ENCODE peak calls at places on chromosomes 6 and 20, in seven cellular contexts. K is tibial artery, R is H1, L is testis, E is upper lobe of right lung, C is right atrium auricular region, H is heart right ventricle. S is an unnamed sample.

GRCh38 chr6:34317172-34317477 is 68.3 kb upstream of the SMIM29 start:
- DNase-seq in K (no peak), R (no peak), L (no peak), E (no peak), C (no peak), H (no peak), S (no peak)

GRCh38 chr6:35969676-35970075 is 48.8 kb upstream of the SRPK1 start:
- DNase-seq in K (no peak), R (no peak), L (no peak), E (no peak), C (no peak), H (no peak), S (no peak)

GRCh38 chr20:9615766-9616454 is 101.5 kb downstream of the LAMP5 start:
- DNase-seq in K (no peak), R (no peak), L (no peak), E (no peak), C (no peak), H (no peak), S (no peak)

GRCh38 chr6:107435798-107436197 is 23.6 kb downstream of the PDSS2 start:
- DNase-seq in K (no peak), R (no peak), L (no peak), E (no peak), C (no peak), H (no peak), S (peak; percentile 63)

GRCh38 chr6:146911635-146912034 is 292.6 kb upstream of the STXBP5 start:
- DNase-seq in K (no peak), R (no peak), L (no peak), E (no peak), C (no peak), H (no peak), S (no peak)

GRCh38 chr6:117317261-117317660 is 51.9 kb downstream of the VGLL2 start:
- DNase-seq in K (no peak), R (no peak), L (no peak), E (no peak), C (no peak), H (no peak), S (peak; percentile 6)

GRCh38 chr6:50791900-50792508 is 26.7 kb upstream of the TFAP2B start:
- DNase-seq in K (no peak), R (no peak), L (peak; percentile 21), E (no peak), C (no peak), H (no peak), S (peak; percentile 66)

GRCh38 chr20:19026121-19026878 is 186.1 kb upstream of the SLC24A3 start:
- DNase-seq in K (no peak), R (no peak), L (peak; percentile 42), E (no peak), C (no peak), H (peak; percentile 49), S (no peak)

GRCh38 chr20:2398453-2398852 is 17.8 kb downstream of the TGM6 start:
- DNase-seq in K (no peak), R (no peak), L (no peak), E (no peak), C (no peak), H (no peak), S (no peak)

GRCh38 chr20:41249371-41249770 is 68.2 kb downstream of the ZHX3 start:
- DNase-seq in K (peak; percentile 83), R (no peak), L (peak; percentile 60), E (no peak), C (peak; percentile 90), H (peak; percentile 65), S (peak; percentile 89)

DNA sequence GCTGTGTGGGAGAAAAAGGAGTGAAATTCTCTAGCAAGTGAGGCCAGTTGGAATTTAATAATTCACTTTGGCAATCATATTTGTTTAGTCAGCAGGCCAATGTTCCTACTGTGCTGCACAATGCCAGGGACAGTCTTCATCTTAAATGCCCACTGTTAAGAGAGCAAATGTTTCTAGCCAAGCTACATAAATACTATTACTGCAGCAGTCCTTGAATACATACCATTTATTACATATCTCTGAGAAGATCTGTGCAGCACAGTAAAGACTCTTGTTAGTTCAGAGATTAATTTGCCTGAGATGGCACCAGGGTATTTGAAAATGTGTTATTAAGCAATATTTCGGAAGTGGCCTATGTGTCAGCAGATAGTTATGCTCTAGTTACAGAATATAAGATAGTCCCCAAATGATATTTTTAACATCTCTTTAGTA is 105.4 kb downstream of the OGFRL1 start:
- DNase-seq in K (no peak), R (no peak), L (no peak), E (no peak), C (no peak), H (no peak), S (peak; percentile 63)
- H3K4me1 ChIP-seq in K (peaks cover 44% of the 10 kb centered on the region), R (no peaks in the 10 kb centered on the region), L (no peaks in the 10 kb centered on the region), E (peaks cover 41% of the 10 kb centered on the region), C (peaks cover 50% of the 10 kb centered on the region), H (peaks cover 61% of the 10 kb centered on the region), S (peaks cover 41% of the 10 kb centered on the region)

DNA sequence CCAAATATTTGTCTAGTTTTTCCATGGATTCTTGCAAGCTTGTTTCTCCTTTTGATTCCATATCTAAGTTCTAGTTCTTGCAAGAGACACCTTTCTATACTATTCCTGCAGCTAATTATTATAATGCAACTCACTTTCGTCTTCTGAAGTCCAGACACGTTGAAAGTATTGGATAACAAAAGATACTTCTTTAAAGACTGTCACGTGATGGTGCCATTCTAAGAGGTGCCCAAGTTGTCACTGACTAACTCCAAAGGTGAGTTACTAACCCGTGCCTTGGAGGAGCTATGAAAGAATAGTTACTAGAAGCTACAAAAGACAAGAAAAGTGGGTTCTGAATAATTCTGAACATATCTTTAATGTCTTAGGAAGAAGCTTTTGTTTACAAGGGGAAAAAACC is 322.6 kb downstream of the HDGFL1 start:
- DNase-seq in K (no peak), R (no peak), L (no peak), E (no peak), C (no peak), H (no peak), S (no peak)
- H3K9me3 ChIP-seq in K (no peaks in the 10 kb centered on the region), R (no peaks in the 10 kb centered on the region), L (no peaks in the 10 kb centered on the region), E (no peaks in the 10 kb centered on the region), C (no peaks in the 10 kb centered on the region), H (no peaks in the 10 kb centered on the region), S (no peaks in the 10 kb centered on the region)

DNA sequence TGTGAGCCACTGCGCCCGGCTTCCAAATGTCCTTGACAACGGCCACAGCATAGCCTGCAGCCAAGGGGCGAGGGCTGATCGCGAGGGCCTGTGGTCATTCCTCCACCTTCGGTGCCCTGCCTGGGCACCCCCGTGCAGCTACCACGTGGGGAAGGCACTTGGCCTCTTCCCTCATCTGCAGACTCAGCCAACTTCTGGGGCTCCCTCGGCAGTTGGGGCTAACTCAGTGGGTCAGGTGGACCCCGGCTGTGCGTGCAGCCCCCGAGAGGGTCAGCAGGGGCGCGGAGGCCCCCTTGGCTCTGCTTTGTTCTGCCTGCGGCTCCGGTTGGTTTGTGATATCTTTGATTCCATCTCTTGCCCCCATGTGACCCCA is 52.9 kb upstream of the BHLHE23 start:
- DNase-seq in K (peak; percentile 12), R (no peak), L (no peak), E (peak; percentile 55), C (no peak), H (peak; percentile 4), S (no peak)
- H3K4me1 ChIP-seq in K (peaks cover 8% of the 10 kb centered on the region), R (no peaks in the 10 kb centered on the region), L (no peaks in the 10 kb centered on the region), E (no peaks in the 10 kb centered on the region), C (peaks cover 8% of the 10 kb centered on the region), H (no peaks in the 10 kb centered on the region), S (no peaks in the 10 kb centered on the region)

GRCh38 chr6:17900011-17900410 is 87.4 kb downstream of the KIF13A start:
- DNase-seq in K (no peak), R (no peak), L (no peak), E (no peak), C (no peak), H (no peak), S (no peak)

GRCh38 chr6:17899491-17899890 is 87.9 kb downstream of the KIF13A start:
- DNase-seq in K (no peak), R (no peak), L (no peak), E (no peak), C (no peak), H (no peak), S (no peak)

GRCh38 chr6:17894191-17894590 is 93.2 kb downstream of the KIF13A start:
- DNase-seq in K (no peak), R (no peak), L (no peak), E (no peak), C (no peak), H (no peak), S (no peak)

GRCh38 chr6:17894905-17895304 is 92.5 kb downstream of the KIF13A start:
- DNase-seq in K (no peak), R (no peak), L (no peak), E (no peak), C (no peak), H (no peak), S (no peak)

DNA sequence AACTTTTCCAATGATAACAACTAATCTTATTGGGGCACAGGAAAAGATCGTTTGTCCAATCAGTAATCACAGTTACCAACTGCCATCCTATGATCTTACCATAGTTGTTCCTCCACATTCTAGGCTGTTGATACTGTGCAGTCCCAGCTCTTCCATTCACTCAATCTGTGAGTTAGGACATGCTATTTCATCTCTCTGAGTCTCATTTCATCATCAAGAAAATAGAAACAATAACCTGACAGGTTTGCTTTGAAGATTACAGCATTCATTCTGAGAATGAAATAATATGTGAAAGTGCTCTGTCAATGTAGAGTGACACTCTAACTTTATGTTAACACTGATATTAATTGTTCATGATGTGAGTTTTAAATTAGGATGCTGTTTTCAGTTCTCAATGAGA is 89.8 kb downstream of the KIF13A start:
- DNase-seq in K (no peak), R (no peak), L (no peak), E (no peak), C (no peak), H (no peak), S (no peak)
- H3K9me3 ChIP-seq in K (peaks cover 4% of the 10 kb centered on the region), R (peaks cover 17% of the 10 kb centered on the region), L (no peaks in the 10 kb centered on the region), E (peaks cover 10% of the 10 kb centered on the region), C (no peaks in the 10 kb centered on the region), H (no peaks in the 10 kb centered on the region), S (peaks cover 21% of the 10 kb centered on the region)

GRCh38 chr6:142417331-142417750 is 115.5 kb downstream of the ADGRG6 start:
- DNase-seq in K (no peak), R (no peak), L (no peak), E (no peak), C (no peak), H (no peak), S (no peak)
- H3K4me1 ChIP-seq in K (no peaks in the 10 kb centered on the region), R (no peaks in the 10 kb centered on the region), L (no peaks in the 10 kb centered on the region), E (no peaks in the 10 kb centered on the region), C (no peaks in the 10 kb centered on the region), H (no peaks in the 10 kb centered on the region), S (peaks cover 22% of the 10 kb centered on the region)

DNA sequence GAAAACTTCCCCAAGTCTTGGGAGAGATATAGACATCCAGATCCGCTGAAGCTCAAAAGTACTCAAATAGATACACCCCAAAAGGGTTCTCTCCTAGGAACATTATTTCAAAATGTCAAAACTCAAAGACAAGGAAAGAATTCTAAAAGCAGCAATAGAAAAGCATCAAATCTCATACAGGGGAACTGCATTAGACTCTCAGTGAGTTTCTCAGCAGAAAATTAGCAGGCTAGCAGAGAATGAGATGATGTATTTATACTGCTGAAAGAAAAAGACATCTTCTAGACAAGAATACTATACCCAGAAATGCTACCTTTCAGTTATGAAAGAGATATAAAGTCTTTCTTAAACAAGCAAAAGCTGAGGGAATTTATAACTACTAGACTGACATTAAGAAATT is 75.5 kb upstream of the RIMS1 start:
- DNase-seq in K (no peak), R (no peak), L (no peak), E (no peak), C (no peak), H (no peak), S (no peak)
- H3K9me3 ChIP-seq in K (peaks cover 26% of the 10 kb centered on the region), R (peaks cover 3% of the 10 kb centered on the region), L (no peaks in the 10 kb centered on the region), E (peaks cover 18% of the 10 kb centered on the region), C (peaks cover 7% of the 10 kb centered on the region), H (peaks cover 6% of the 10 kb centered on the region), S (peaks cover 54% of the 10 kb centered on the region)

GRCh38 chr6:144351741-144352140 is 66.6 kb downstream of the UTRN start:
- DNase-seq in K (no peak), R (no peak), L (no peak), E (no peak), C (no peak), H (no peak), S (no peak)
- H3K4me1 ChIP-seq in K (peaks cover 16% of the 10 kb centered on the region), R (no peaks in the 10 kb centered on the region), L (peaks cover 7% of the 10 kb centered on the region), E (peaks cover 68% of the 10 kb centered on the region), C (peaks cover 43% of the 10 kb centered on the region), H (peaks cover 48% of the 10 kb centered on the region), S (peaks cover 42% of the 10 kb centered on the region)

GRCh38 chr6:137181876-137182653 is 8.6 kb upstream of the IL22RA2 start:
- DNase-seq in K (no peak), R (no peak), L (no peak), E (no peak), C (no peak), H (no peak), S (no peak)
- H3K9me3 ChIP-seq in K (peaks cover 8% of the 10 kb centered on the region), R (peaks cover 62% of the 10 kb centered on the region), L (no peaks in the 10 kb centered on the region), E (peaks cover 22% of the 10 kb centered on the region), C (no peaks in the 10 kb centered on the region), H (peaks cover 3% of the 10 kb centered on the region), S (peaks cover 49% of the 10 kb centered on the region)